ENCODE peak calls at places on chromosomes 5 and 9, in four cellular contexts. O is HEK293T, E is K562, Z is HepG2. R is an unnamed sample.

GRCh38 chr9:77663754-77664153 is 15.6 kb upstream of the GNA14 start:
- DNase-seq in O (no peak), E (no peak), Z (no peak), R (no peak)

GRCh38 chr5:78534148-78535009 is 114.2 kb downstream of the LHFPL2 start:
- DNase-seq in Z (no peak), O (no peak), E (peak; percentile 15), R (no peak)

GRCh38 chr5:125311743-125312142 is 565.3 kb upstream of the ZNF608 start:
- DNase-seq in E (no peak), Z (no peak), O (no peak), R (no peak)

GRCh38 chr5:108295588-108296368 is 86.1 kb downstream of the FBXL17 start:
- DNase-seq in Z (no peak), E (no peak), O (no peak), R (no peak)

GRCh38 chr5:150513375-150514309 is 5.7 kb downstream of the NDST1 start:
- DNase-seq in E (peak; percentile 65), Z (no peak), O (no peak), R (peak; percentile 54)

GRCh38 chr5:96942078-96942477 is 6.2 kb downstream of the LNPEP start:
- DNase-seq in O (no peak), E (no peak), Z (no peak), R (no peak)

GRCh38 chr5:87243161-87243877 is 24.4 kb upstream of the RASA1 start:
- DNase-seq in O (no peak), Z (peak; percentile 6), E (no peak), R (no peak)

GRCh38 chr9:20683351-20684034 is 566 bp upstream of the FOCAD start:
- DNase-seq in Z (peak; percentile 25), E (peak; percentile 18), O (no peak), R (no peak)

GRCh38 chr5:58459276-58459859 is 518 bp downstream of the PLK2 start:
- DNase-seq in O (peak; percentile 12), Z (peak; percentile 1), E (no peak), R (peak; percentile 42)

GRCh38 chr9:22131817-22132216 is 122.7 kb upstream of the CDKN2B start:
- DNase-seq in Z (no peak), O (no peak), E (no peak), R (no peak)

GRCh38 chr5:118518720-118519119 is 469.6 kb downstream of the DTWD2 start:
- DNase-seq in Z (no peak), O (no peak), E (no peak), R (no peak)

GRCh38 chr5:61419141-61419540 is 87.1 kb downstream of the ZSWIM6 start:
- DNase-seq in O (no peak), Z (no peak), E (no peak), R (no peak)

GRCh38 chr9:116546711-116547581 is 140.2 kb upstream of the TRIM32 start:
- DNase-seq in E (no peak), Z (peak; percentile 90), O (no peak), R (no peak)

GRCh38 chr9:116628706-116629105 is 58.4 kb upstream of the TRIM32 start:
- DNase-seq in Z (no peak), E (no peak), O (no peak), R (no peak)

GRCh38 chr5:176573564-176574296 is 24.6 kb downstream of the CDHR2 start:
- DNase-seq in E (peak; percentile 85), O (peak; percentile 90), Z (peak; percentile 38), R (peak; percentile 88)

GRCh38 chr9:81522721-81523551 is 166.4 kb downstream of the TLE1 start:
- DNase-seq in E (no peak), Z (peak; percentile 77), O (peak; percentile 54), R (peak; percentile 39)

GRCh38 chr5:94524841-94525697 is 93.3 kb downstream of the KIAA0825 start:
- DNase-seq in Z (peak; percentile 47), E (peak; percentile 15), O (peak; percentile 30), R (no peak)

GRCh38 chr9:99515874-99516656 is 294.0 kb downstream of the SEC61B start:
- DNase-seq in Z (no peak), E (no peak), O (no peak), R (no peak)

GRCh38 chr5:10333154-10334006 is 20.1 kb upstream of the MARCHF6 start:
- DNase-seq in O (no peak), E (no peak), Z (no peak), R (peak; percentile 65)

GRCh38 chr9:89252910-89253309 is 58.1 kb upstream of the CKS2 start:
- DNase-seq in E (no peak), Z (no peak), O (no peak), R (no peak)

GRCh38 chr5:94691947-94692346 is 73.5 kb downstream of the SLF1 start:
- DNase-seq in Z (peak; percentile 3), E (no peak), O (peak; percentile 15), R (no peak)

GRCh38 chr5:14726066-14726838 is 61.7 kb downstream of the OTULIN start:
- DNase-seq in Z (no peak), E (no peak), O (no peak), R (no peak)

GRCh38 chr9:124770359-124771020 is 621 bp downstream of the NR6A1 start:
- DNase-seq in Z (no peak), E (peak; percentile 77), O (peak; percentile 41), R (peak; percentile 41)

GRCh38 chr5:77806213-77806843 is 30.2 kb upstream of the TBCA start:
- DNase-seq in E (no peak), O (no peak), Z (no peak), R (no peak)

GRCh38 chr5:38905516-38905915 is 59.7 kb downstream of the OSMR start:
- DNase-seq in Z (no peak), O (no peak), E (no peak), R (no peak)

GRCh38 chr5:110903966-110904365 is 165.2 kb downstream of the SLC25A46 start:
- DNase-seq in O (no peak), Z (no peak), E (no peak), R (no peak)

DNA sequence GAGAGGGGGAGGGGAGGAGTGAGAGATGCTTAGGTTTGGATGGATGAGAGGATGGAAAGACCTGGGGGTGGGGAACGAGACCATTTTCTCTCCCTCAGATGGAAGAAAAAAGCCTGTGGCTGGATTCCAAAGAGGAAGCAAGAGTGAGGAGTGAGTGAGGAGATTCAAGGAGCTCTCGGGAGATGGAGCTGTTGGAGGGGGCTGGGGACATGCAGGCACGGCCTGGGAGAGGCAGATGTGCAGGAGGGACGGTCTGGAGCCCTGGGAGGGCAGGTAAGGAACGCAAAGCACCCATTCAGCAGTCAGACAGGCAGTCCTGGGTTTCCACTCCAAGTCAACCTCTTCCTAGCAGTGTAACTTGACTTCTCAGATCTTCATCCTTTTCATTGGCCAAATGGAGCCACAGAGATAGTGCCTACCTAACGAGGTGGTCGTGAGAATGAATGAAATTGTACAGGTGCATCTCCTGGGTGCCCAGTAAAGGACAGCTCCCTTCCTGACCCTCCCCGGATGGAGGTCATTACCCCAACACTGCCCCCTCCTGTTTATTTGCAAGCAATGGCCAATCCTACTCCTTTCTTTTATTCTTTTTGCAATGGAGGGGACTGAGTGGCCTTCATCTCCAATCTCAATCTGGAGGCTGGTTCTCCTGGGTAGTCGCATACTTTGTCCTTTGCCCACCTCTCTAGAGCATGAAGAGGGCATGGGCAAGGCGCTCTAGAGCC is 52.2 kb downstream of the PCDH1 start:
- DNase-seq in E (peak; percentile 61), Z (no peak), O (peak; percentile 54), R (no peak)
- TF ChIP-seq ELF4 in E (no peak), Z (no peak), O (no peak), R (no peak)

GRCh38 chr5:80655231-80655784 is 525 bp upstream of the DHFR start:
- DNase-seq in E (no peak), O (no peak), Z (peak; percentile 11), R (no peak)
- TF ChIP-seq ELF4 in E (no peak), O (no peak), Z (no peak), R (no peak)

DNA sequence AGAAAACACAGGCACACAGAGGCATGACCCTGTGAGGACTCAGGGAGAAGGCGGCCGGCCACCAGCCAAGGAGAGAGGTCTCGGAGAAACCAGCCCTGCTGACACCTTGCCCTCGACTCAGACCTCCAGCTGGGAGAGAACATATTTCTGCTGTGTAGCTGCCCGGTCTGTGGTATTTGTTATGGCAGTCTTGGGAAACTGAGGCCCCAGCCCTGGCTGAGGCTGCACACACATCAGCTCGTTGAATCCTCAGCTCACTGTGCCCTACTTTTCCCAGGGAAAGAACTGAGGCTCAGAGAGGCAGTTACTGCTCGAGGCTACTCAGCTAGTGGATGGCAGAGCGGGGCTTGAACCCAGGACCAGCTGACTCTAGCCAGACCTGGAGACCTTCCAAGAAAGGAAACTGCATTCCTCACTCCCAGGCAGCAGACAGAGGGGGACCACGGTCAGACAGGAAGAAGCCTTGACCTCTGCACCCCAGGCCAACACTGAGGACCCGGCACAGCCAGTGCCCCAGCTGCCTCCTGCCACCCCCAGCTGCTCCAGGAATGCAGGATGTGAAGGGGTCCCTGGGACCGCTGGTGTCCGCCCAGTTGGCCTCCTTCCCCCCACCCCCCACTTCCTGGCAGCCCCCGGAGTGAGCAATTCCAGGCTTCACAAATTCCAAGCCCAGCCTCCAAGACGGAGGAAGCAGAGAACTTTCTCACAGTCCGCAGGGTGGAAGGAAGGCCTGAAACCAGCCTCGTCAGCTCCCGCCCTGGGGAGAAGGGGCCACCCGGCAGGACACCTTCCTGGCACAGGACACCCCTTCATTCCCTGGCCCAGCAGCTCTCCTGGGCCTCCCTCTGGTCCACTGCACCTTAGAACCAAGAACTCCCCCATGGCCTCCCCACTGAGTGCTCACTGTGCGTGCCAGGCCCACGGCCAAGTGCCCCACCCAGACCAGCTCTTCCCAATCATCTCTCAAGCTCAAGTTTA is 69.9 kb downstream of the LRSAM1 start:
- DNase-seq in Z (no peak), E (no peak), O (no peak), R (peak; percentile 46)
- TF ChIP-seq ELF4 in Z (no peak), E (no peak), O (no peak), R (no peak)

DNA sequence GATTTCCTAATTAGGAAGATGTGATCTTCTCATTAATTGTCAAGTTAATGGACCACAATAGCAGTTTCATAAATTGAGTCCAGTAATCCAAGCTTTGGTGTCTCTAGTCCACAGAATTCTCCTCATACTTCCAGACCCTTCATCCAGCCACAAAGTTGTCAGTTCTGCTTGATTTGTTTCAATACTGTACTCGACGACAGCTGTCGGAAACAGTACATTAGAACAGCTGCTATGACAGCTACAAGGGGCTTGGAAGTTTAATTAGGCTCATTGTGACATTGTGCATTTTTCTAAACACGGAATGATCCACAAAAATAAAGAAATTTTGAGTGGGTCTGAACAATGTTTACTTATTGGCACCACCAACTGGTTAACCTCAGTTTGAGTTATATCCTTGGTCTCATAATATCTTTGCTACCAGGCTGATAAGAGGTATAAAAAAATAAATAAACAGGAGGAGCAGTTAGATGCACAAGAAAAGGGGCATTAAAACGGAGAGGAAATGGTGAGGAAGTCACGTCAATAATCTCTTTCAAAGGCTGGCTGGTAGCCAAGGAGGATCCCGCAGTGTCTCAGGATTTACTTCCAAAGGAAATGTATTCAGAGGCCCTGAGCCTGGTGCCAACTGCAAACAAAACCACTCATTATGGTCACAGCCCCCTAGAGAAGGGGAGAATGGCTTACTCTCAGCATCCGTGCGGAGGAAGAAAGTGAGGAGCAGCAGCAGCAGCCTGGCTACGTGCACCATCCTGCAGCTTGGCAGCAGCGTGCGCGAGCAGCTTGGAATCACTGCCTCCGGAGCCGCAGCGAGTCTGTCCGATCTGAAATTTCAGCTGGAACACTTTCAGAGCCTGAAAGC is 933.7 kb upstream of the DMAC1 start:
- DNase-seq in E (no peak), O (peak; percentile 27), Z (no peak), R (peak; percentile 45)
- TF ChIP-seq ELF4 in E (no peak), O (no peak), Z (no peak), R (no peak)

R was measured in WTC11.